ENCODE peak calls at places on chromosomes 2 and 18, in five cellular contexts. Q is glutamatergic neuron; P is CD8-positive, alpha-beta memory T cell; J is kidney epithelial cell; S is transverse colon. M is an unnamed sample.

GRCh38 chr2:197273485-197273884 is 37.1 kb downstream of the ANKRD44 start:
- DNase-seq in Q (peak), P (no peak), J (no peak), S (no peak), M (peak)

GRCh38 chr2:46451131-46451711 is 28.1 kb upstream of the TMEM247 start:
- DNase-seq in Q (no peak), P (no peak), J (no peak), S (no peak), M (no peak)

GRCh38 chr2:199811360-199811759 is 39.6 kb downstream of the FTCDNL1 start:
- DNase-seq in Q (no peak), P (no peak), J (no peak), S (no peak), M (no peak)

GRCh38 chr2:215435261-215435808 is 533 bp downstream of the FN1 start:
- DNase-seq in Q (peak), P (no peak), J (no peak), S (peak), M (no peak)

GRCh38 chr2:42980764-42981416 is 188.5 kb upstream of the HAAO start:
- DNase-seq in Q (no peak), P (no peak), J (no peak), S (no peak), M (no peak)

GRCh38 chr2:95386031-95386430 is 16.5 kb upstream of the FAHD2A start:
- DNase-seq in Q (no peak), P (no peak), J (no peak), S (no peak), M (no peak)

GRCh38 chr2:3565117-3565516 is 7.0 kb upstream of the RNASEH1 start:
- DNase-seq in Q (no peak), P (no peak), J (no peak), S (no peak), M (no peak)

GRCh38 chr18:54393648-54394294 is 36.1 kb downstream of the C18orf54 start:
- DNase-seq in Q (no peak), P (no peak), J (no peak), S (peak), M (no peak)

GRCh38 chr2:144834954-144835633 is 315.2 kb upstream of the ZEB2 start:
- DNase-seq in Q (no peak), P (no peak), J (no peak), S (no peak), M (no peak)